ENCODE peak calls at places on chromosome 20, in ten cellular contexts. Q is LoVo; L is SW480; T is cerebellum; P is tibial artery; H is GM03348; M is stimulated activated CD8-positive, alpha-beta memory T cell treated with anti-CD3 and anti-CD28 coated beads, Interleukin-12 subunit alpha, Interleukin-12 subunit beta, amount 100 ng/mL, for 1 hour; F is DMS53; N is activated T-helper 1 cell treated with anti-CD3 and anti-CD28 coated beads, Interleukin-12 subunit alpha, Interleukin-12 subunit beta, Interleukin-2, Interleukin-4 antibody, amounts not matched to agents 30 ng/mL and 10 ng/mL and 1 ng/mL, durations not matched to agents 14 hours and 24 hours and 36 hours; W is K562. V is an unnamed sample.

GRCh38 chr20:50645253-50646068 is 45.9 kb downstream of the RIPOR3 start:
- DNase-seq in Q (peak), F (peak), P (peak), W (no peak), N (no peak), H (peak), T (no peak), M (no peak), L (peak), V (no peak)

GRCh38 chr20:14562976-14563375 is 225.6 kb upstream of the FLRT3 start:
- DNase-seq in N (no peak), P (no peak), M (no peak), T (no peak), H (no peak), L (no peak), F (no peak), Q (no peak), W (no peak), V (no peak)

GRCh38 chr20:62370115-62370806 is 3.1 kb upstream of the LAMA5 start:
- DNase-seq in H (peak), T (no peak), W (peak), N (no peak), Q (peak), F (peak), L (peak), P (peak), M (no peak), V (no peak)

GRCh38 chr20:10864076-10864672 is 190.4 kb upstream of the JAG1 start:
- DNase-seq in F (peak), Q (peak), P (no peak), M (no peak), H (peak), N (no peak), T (no peak), L (peak), W (no peak), V (no peak)

GRCh38 chr20:53736757-53737403 is 143.2 kb upstream of the ZNF217 start:
- DNase-seq in H (peak), M (no peak), Q (no peak), F (no peak), W (no peak), L (peak), N (peak), T (no peak), P (no peak), V (no peak)

GRCh38 chr20:1803216-1804128 is 91.7 kb upstream of the SIRPA start:
- DNase-seq in M (no peak), H (peak), F (no peak), L (no peak), Q (no peak), P (peak), T (peak), W (no peak), N (no peak), V (peak)

GRCh38 chr20:35871311-35871771 is 83.0 kb downstream of the SCAND1 start:
- DNase-seq in F (no peak), M (no peak), H (no peak), Q (peak), W (no peak), P (no peak), L (peak), N (no peak), T (no peak), V (no peak)

GRCh38 chr20:44800398-44801046 is 9.8 kb downstream of the RIMS4 start:
- DNase-seq in H (no peak), P (no peak), L (no peak), Q (no peak), T (no peak), W (peak), M (no peak), F (no peak), N (no peak), V (no peak)

GRCh38 chr20:63978319-63979220 is 872 bp downstream of the SAMD10 start:
- DNase-seq in M (no peak), N (peak), T (peak), Q (peak), F (peak), H (peak), L (peak), W (peak), P (peak), V (peak)

GRCh38 chr20:4763776-4764525 is 42.2 kb downstream of the PRND start:
- DNase-seq in L (no peak), Q (no peak), T (no peak), N (no peak), W (no peak), F (no peak), H (no peak), P (no peak), M (no peak), V (no peak)

GRCh38 chr20:22383156-22383555 is 201.2 kb downstream of the FOXA2 start:
- DNase-seq in P (no peak), W (no peak), T (no peak), F (no peak), H (peak), M (no peak), Q (no peak), L (no peak), N (no peak), V (no peak)

GRCh38 chr20:37956099-37956498 is 53.2 kb downstream of the VSTM2L start:
- DNase-seq in H (no peak), L (no peak), W (no peak), Q (no peak), N (no peak), M (no peak), T (no peak), F (peak), P (peak), V (no peak)

GRCh38 chr20:4519530-4519929 is 202.2 kb upstream of the PRND start:
- DNase-seq in W (peak), H (no peak), N (peak), F (peak), Q (no peak), L (no peak), P (no peak), M (no peak), T (no peak), V (no peak)

GRCh38 chr20:24998121-24998520 is 5.6 kb upstream of the APMAP start:
- DNase-seq in T (no peak), N (no peak), H (no peak), F (no peak), W (no peak), Q (no peak), M (no peak), L (no peak), P (peak), V (no peak)

GRCh38 chr20:49747707-49748524 is 34.2 kb upstream of the B4GALT5 start:
- DNase-seq in M (no peak), W (peak), F (no peak), L (no peak), P (peak), Q (no peak), N (no peak), T (peak), H (peak), V (no peak)

GRCh38 chr20:49534314-49534713 is 33.6 kb downstream of the PTGIS start:
- DNase-seq in W (peak), Q (peak), L (peak), F (peak), T (peak), H (peak), M (peak), N (peak), P (no peak), V (peak)

GRCh38 chr20:37615507-37616425 is 78.1 kb upstream of the CTNNBL1 start:
- DNase-seq in Q (peak), T (peak), P (no peak), F (peak), L (peak), H (peak), N (peak), W (peak), M (peak), V (peak)

GRCh38 chr20:48733296-48733790 is 94.5 kb downstream of the PREX1 start:
- DNase-seq in P (no peak), Q (no peak), N (no peak), H (no peak), M (no peak), F (no peak), T (no peak), W (no peak), L (peak), V (no peak)

GRCh38 chr20:21564127-21564773 is 50.4 kb upstream of the NKX2-2 start:
- DNase-seq in T (peak), M (no peak), W (no peak), P (no peak), Q (no peak), H (no peak), F (peak), N (no peak), L (no peak), V (no peak)

GRCh38 chr20:47857994-47858557 is 72.8 kb upstream of the SULF2 start:
- DNase-seq in T (no peak), P (no peak), W (no peak), H (no peak), M (no peak), F (no peak), Q (no peak), N (no peak), L (no peak), V (no peak)